ENCODE peak calls at places on chromosomes 16 and 17, in eight cellular contexts. One of them, this sample, is unnamed.

GRCh38 chr16:29729116-29729521 is 16.7 kb downstream of the C16orf54 start:
- DNase-seq in RPMI7951: peak; percentile 63
- DNase-seq in PC-3: peak; percentile 50
- DNase-seq in osteocyte: no peak
- DNase-seq in 8988T: peak; percentile 40
- DNase-seq in fibroblast of pulmonary artery: peak; percentile 66
- DNase-seq in heart left ventricle: no peak
- DNase-seq in activated CD4-positive, alpha-beta T cell treated with anti-CD3 and anti-CD28 coated beads for 48 hours: no peak
- DNase-seq in this sample: peak; percentile 61

GRCh38 chr17:80477647-80478478 is 1.5 kb upstream of the NPTX1 start:
- DNase-seq in fibroblast of pulmonary artery: peak; percentile 46
- DNase-seq in heart left ventricle: no peak
- DNase-seq in PC-3: no peak
- DNase-seq in osteocyte: no peak
- DNase-seq in activated CD4-positive, alpha-beta T cell treated with anti-CD3 and anti-CD28 coated beads for 48 hours: peak; percentile 63
- DNase-seq in RPMI7951: peak; percentile 42
- DNase-seq in 8988T: no peak
- DNase-seq in this sample: peak; percentile 81

GRCh38 chr16:49510141-49510540 is 136.5 kb downstream of the C16orf78 start:
- DNase-seq in activated CD4-positive, alpha-beta T cell treated with anti-CD3 and anti-CD28 coated beads for 48 hours: no peak
- DNase-seq in RPMI7951: no peak
- DNase-seq in 8988T: no peak
- DNase-seq in fibroblast of pulmonary artery: no peak
- DNase-seq in heart left ventricle: no peak
- DNase-seq in osteocyte: no peak
- DNase-seq in PC-3: no peak
- DNase-seq in this sample: no peak

GRCh38 chr16:84378099-84378498 is 9.8 kb downstream of the ATP2C2 start:
- DNase-seq in PC-3: no peak
- DNase-seq in RPMI7951: no peak
- DNase-seq in activated CD4-positive, alpha-beta T cell treated with anti-CD3 and anti-CD28 coated beads for 48 hours: no peak
- DNase-seq in heart left ventricle: no peak
- DNase-seq in fibroblast of pulmonary artery: no peak
- DNase-seq in 8988T: no peak
- DNase-seq in osteocyte: no peak
- DNase-seq in this sample: no peak

GRCh38 chr17:31488264-31488981 is 96.9 kb downstream of the RAB11FIP4 start:
- DNase-seq in activated CD4-positive, alpha-beta T cell treated with anti-CD3 and anti-CD28 coated beads for 48 hours: peak; percentile 45
- DNase-seq in 8988T: no peak
- DNase-seq in fibroblast of pulmonary artery: no peak
- DNase-seq in RPMI7951: no peak
- DNase-seq in PC-3: peak; percentile 9
- DNase-seq in osteocyte: no peak
- DNase-seq in heart left ventricle: no peak
- DNase-seq in this sample: no peak

GRCh38 chr16:2982402-2982801 is 2.2 kb upstream of the PKMYT1 start:
- DNase-seq in activated CD4-positive, alpha-beta T cell treated with anti-CD3 and anti-CD28 coated beads for 48 hours: no peak
- DNase-seq in osteocyte: no peak
- DNase-seq in 8988T: no peak
- DNase-seq in fibroblast of pulmonary artery: no peak
- DNase-seq in heart left ventricle: no peak
- DNase-seq in PC-3: no peak
- DNase-seq in RPMI7951: no peak
- DNase-seq in this sample: no peak

GRCh38 chr16:11576427-11577289 is 10.1 kb downstream of the LITAF start:
- DNase-seq in PC-3: peak; percentile 13
- DNase-seq in osteocyte: no peak
- DNase-seq in RPMI7951: no peak
- DNase-seq in fibroblast of pulmonary artery: no peak
- DNase-seq in activated CD4-positive, alpha-beta T cell treated with anti-CD3 and anti-CD28 coated beads for 48 hours: no peak
- DNase-seq in heart left ventricle: no peak
- DNase-seq in 8988T: no peak
- DNase-seq in this sample: no peak

GRCh38 chr17:82338858-82339633 is 5.5 kb upstream of the SECTM1 start:
- DNase-seq in 8988T: no peak
- DNase-seq in fibroblast of pulmonary artery: peak; percentile 70
- DNase-seq in PC-3: peak; percentile 89
- DNase-seq in osteocyte: no peak
- DNase-seq in activated CD4-positive, alpha-beta T cell treated with anti-CD3 and anti-CD28 coated beads for 48 hours: no peak
- DNase-seq in RPMI7951: peak; percentile 80
- DNase-seq in heart left ventricle: no peak
- DNase-seq in this sample: peak; percentile 58

GRCh38 chr16:20383106-20384029 is 21.2 kb downstream of the PDILT start:
- DNase-seq in 8988T: peak; percentile 14
- DNase-seq in PC-3: peak; percentile 74
- DNase-seq in fibroblast of pulmonary artery: peak; percentile 69
- DNase-seq in osteocyte: no peak
- DNase-seq in activated CD4-positive, alpha-beta T cell treated with anti-CD3 and anti-CD28 coated beads for 48 hours: peak; percentile 63
- DNase-seq in RPMI7951: peak; percentile 47
- DNase-seq in heart left ventricle: peak; percentile 48
- DNase-seq in this sample: peak; percentile 68

GRCh38 chr16:69188716-69189115 is 1.8 kb downstream of the SNTB2 start:
- DNase-seq in PC-3: peak; percentile 23
- DNase-seq in fibroblast of pulmonary artery: peak; percentile 40
- DNase-seq in heart left ventricle: no peak
- DNase-seq in osteocyte: no peak
- DNase-seq in RPMI7951: peak; percentile 24
- DNase-seq in activated CD4-positive, alpha-beta T cell treated with anti-CD3 and anti-CD28 coated beads for 48 hours: no peak
- DNase-seq in 8988T: no peak
- DNase-seq in this sample: no peak

GRCh38 chr17:79424471-79425185 is 186.2 kb downstream of the RBFOX3 start:
- DNase-seq in RPMI7951: no peak
- DNase-seq in heart left ventricle: no peak
- DNase-seq in fibroblast of pulmonary artery: no peak
- DNase-seq in osteocyte: no peak
- DNase-seq in activated CD4-positive, alpha-beta T cell treated with anti-CD3 and anti-CD28 coated beads for 48 hours: no peak
- DNase-seq in 8988T: no peak
- DNase-seq in PC-3: no peak
- DNase-seq in this sample: no peak

GRCh38 chr17:40314557-40314953 is 5.6 kb downstream of the RARA start:
- DNase-seq in 8988T: peak; percentile 85
- DNase-seq in activated CD4-positive, alpha-beta T cell treated with anti-CD3 and anti-CD28 coated beads for 48 hours: peak; percentile 91
- DNase-seq in RPMI7951: peak; percentile 95
- DNase-seq in osteocyte: peak; percentile 96
- DNase-seq in fibroblast of pulmonary artery: peak; percentile 89
- DNase-seq in PC-3: peak; percentile 98
- DNase-seq in heart left ventricle: peak; percentile 85
- DNase-seq in this sample: no peak

GRCh38 chr16:88769617-88770458 is 15.2 kb downstream of the PIEZO1 start:
- DNase-seq in osteocyte: no peak
- DNase-seq in activated CD4-positive, alpha-beta T cell treated with anti-CD3 and anti-CD28 coated beads for 48 hours: peak; percentile 56
- DNase-seq in RPMI7951: no peak
- DNase-seq in heart left ventricle: no peak
- DNase-seq in fibroblast of pulmonary artery: no peak
- DNase-seq in PC-3: peak; percentile 48
- DNase-seq in 8988T: peak; percentile 86
- DNase-seq in this sample: peak; percentile 86

GRCh38 chr17:44689492-44690217 is at the start of gene CCDC43:
- DNase-seq in activated CD4-positive, alpha-beta T cell treated with anti-CD3 and anti-CD28 coated beads for 48 hours: peak; percentile 95
- DNase-seq in fibroblast of pulmonary artery: peak; percentile 96
- DNase-seq in PC-3: peak; percentile 96
- DNase-seq in RPMI7951: peak; percentile 89
- DNase-seq in 8988T: peak; percentile 58
- DNase-seq in heart left ventricle: peak; percentile 85
- DNase-seq in osteocyte: peak; percentile 97
- DNase-seq in this sample: peak; percentile 84